ENCODE peak calls at places on chromosome 7, in six cellular contexts. One of them, this sample, is unnamed.
A peak's percentile ranks its signal among the peaks of the same experiment; 100 is the strongest.

GRCh38 chr7:87876759-87877234 is 504 bp downstream of the DBF4 start:
- DNase-seq in NCI-H774: peak; percentile 24
- DNase-seq in keratinocyte: no peak
- DNase-seq in HuH-7: peak; percentile 23
- DNase-seq in glutamatergic neuron: peak; percentile 77
- DNase-seq in AG20443: peak; percentile 79
- DNase-seq in this sample: peak; percentile 10

GRCh38 chr7:40077849-40078248 is 56.6 kb downstream of the MPLKIP start:
- DNase-seq in NCI-H774: no peak
- DNase-seq in keratinocyte: no peak
- DNase-seq in HuH-7: peak; percentile 19
- DNase-seq in glutamatergic neuron: no peak
- DNase-seq in AG20443: no peak
- DNase-seq in this sample: no peak

GRCh38 chr7:24025094-24025493 is 258.9 kb upstream of the NPY start:
- DNase-seq in NCI-H774: no peak
- DNase-seq in keratinocyte: no peak
- DNase-seq in HuH-7: no peak
- DNase-seq in glutamatergic neuron: no peak
- DNase-seq in AG20443: no peak
- DNase-seq in this sample: no peak

GRCh38 chr7:75650671-75651070 is 88.1 kb downstream of the HIP1 start:
- DNase-seq in NCI-H774: peak; percentile 23
- DNase-seq in keratinocyte: no peak
- DNase-seq in HuH-7: no peak
- DNase-seq in glutamatergic neuron: no peak
- DNase-seq in AG20443: no peak
- DNase-seq in this sample: no peak

GRCh38 chr7:6375346-6376101 is 72.2 kb downstream of the DAGLB start:
- DNase-seq in NCI-H774: no peak
- DNase-seq in keratinocyte: no peak
- DNase-seq in HuH-7: no peak
- DNase-seq in glutamatergic neuron: no peak
- DNase-seq in AG20443: no peak
- DNase-seq in this sample: no peak

GRCh38 chr7:43302773-43303172 is 190.3 kb downstream of the HECW1 start:
- DNase-seq in NCI-H774: no peak
- DNase-seq in keratinocyte: no peak
- DNase-seq in HuH-7: no peak
- DNase-seq in glutamatergic neuron: no peak
- DNase-seq in AG20443: no peak
- DNase-seq in this sample: no peak

GRCh38 chr7:100122568-100122967 is 3.1 kb downstream of the CNPY4 start:
- DNase-seq in NCI-H774: no peak
- DNase-seq in keratinocyte: no peak
- DNase-seq in HuH-7: no peak
- DNase-seq in glutamatergic neuron: no peak
- DNase-seq in AG20443: no peak
- DNase-seq in this sample: no peak

GRCh38 chr7:7562736-7563135 is 3.9 kb upstream of the MIOS start:
- DNase-seq in NCI-H774: no peak
- DNase-seq in keratinocyte: no peak
- DNase-seq in HuH-7: no peak
- DNase-seq in glutamatergic neuron: no peak
- DNase-seq in AG20443: peak; percentile 31
- DNase-seq in this sample: no peak

GRCh38 chr7:151742713-151743480 is 134.0 kb downstream of the PRKAG2 start:
- DNase-seq in NCI-H774: no peak
- DNase-seq in keratinocyte: no peak
- DNase-seq in HuH-7: no peak
- DNase-seq in glutamatergic neuron: no peak
- DNase-seq in AG20443: no peak
- DNase-seq in this sample: no peak

GRCh38 chr7:35513828-35514227 is 181.1 kb downstream of the HERPUD2 start:
- DNase-seq in NCI-H774: no peak
- DNase-seq in keratinocyte: no peak
- DNase-seq in HuH-7: no peak
- DNase-seq in glutamatergic neuron: no peak
- DNase-seq in AG20443: no peak
- DNase-seq in this sample: no peak

GRCh38 chr7:41916450-41916927 is 213.6 kb upstream of the INHBA start:
- DNase-seq in NCI-H774: no peak
- DNase-seq in keratinocyte: peak; percentile 77
- DNase-seq in HuH-7: no peak
- DNase-seq in glutamatergic neuron: no peak
- DNase-seq in AG20443: peak; percentile 83
- DNase-seq in this sample: peak; percentile 89

GRCh38 chr7:28483112-28483511 is 70.8 kb downstream of the CREB5 start:
- DNase-seq in NCI-H774: no peak
- DNase-seq in keratinocyte: no peak
- DNase-seq in HuH-7: no peak
- DNase-seq in glutamatergic neuron: no peak
- DNase-seq in AG20443: peak; percentile 50
- DNase-seq in this sample: no peak

GRCh38 chr7:138663741-138664710 is 37.1 kb downstream of the SVOPL start:
- DNase-seq in NCI-H774: no peak
- DNase-seq in keratinocyte: no peak
- DNase-seq in HuH-7: no peak
- DNase-seq in glutamatergic neuron: peak; percentile 32
- DNase-seq in AG20443: peak; percentile 37
- DNase-seq in this sample: no peak

GRCh38 chr7:40873248-40873647 is 738.4 kb downstream of the SUGCT start:
- DNase-seq in NCI-H774: no peak
- DNase-seq in keratinocyte: no peak
- DNase-seq in HuH-7: no peak
- DNase-seq in glutamatergic neuron: no peak
- DNase-seq in AG20443: no peak
- DNase-seq in this sample: no peak

GRCh38 chr7:33334349-33334748 is 205.0 kb downstream of the BBS9 start:
- DNase-seq in NCI-H774: no peak
- DNase-seq in keratinocyte: no peak
- DNase-seq in HuH-7: peak; percentile 10
- DNase-seq in glutamatergic neuron: no peak
- DNase-seq in AG20443: no peak
- DNase-seq in this sample: no peak

GRCh38 chr7:55571534-55572377 is 546 bp downstream of the VOPP1 start:
- DNase-seq in NCI-H774: peak; percentile 51
- DNase-seq in keratinocyte: no peak
- DNase-seq in HuH-7: peak; percentile 71
- DNase-seq in glutamatergic neuron: peak; percentile 70
- DNase-seq in AG20443: peak; percentile 62
- DNase-seq in this sample: no peak

GRCh38 chr7:82335927-82336326 is 107.7 kb downstream of the CACNA2D1 start:
- DNase-seq in NCI-H774: peak; percentile 72
- DNase-seq in keratinocyte: no peak
- DNase-seq in HuH-7: no peak
- DNase-seq in glutamatergic neuron: peak; percentile 28
- DNase-seq in AG20443: peak; percentile 12
- DNase-seq in this sample: no peak

GRCh38 chr7:12770227-12770975 is 83.0 kb downstream of the ARL4A start:
- DNase-seq in NCI-H774: no peak
- DNase-seq in keratinocyte: no peak
- DNase-seq in HuH-7: no peak
- DNase-seq in glutamatergic neuron: no peak
- DNase-seq in AG20443: no peak
- DNase-seq in this sample: no peak

GRCh38 chr7:3461923-3462322 is 160.9 kb downstream of the SDK1 start:
- DNase-seq in NCI-H774: no peak
- DNase-seq in keratinocyte: no peak
- DNase-seq in HuH-7: no peak
- DNase-seq in glutamatergic neuron: no peak
- DNase-seq in AG20443: no peak
- DNase-seq in this sample: no peak

GRCh38 chr7:157432541-157432956 is 95.7 kb downstream of the DNAJB6 start:
- DNase-seq in NCI-H774: peak; percentile 38
- DNase-seq in keratinocyte: peak; percentile 52
- DNase-seq in HuH-7: no peak
- DNase-seq in glutamatergic neuron: peak; percentile 64
- DNase-seq in AG20443: peak; percentile 85
- DNase-seq in this sample: peak; percentile 52

GRCh38 chr7:33666526-33666925 is 238.8 kb upstream of the BMPER start:
- DNase-seq in NCI-H774: no peak
- DNase-seq in keratinocyte: no peak
- DNase-seq in HuH-7: no peak
- DNase-seq in glutamatergic neuron: no peak
- DNase-seq in AG20443: no peak
- DNase-seq in this sample: no peak

GRCh38 chr7:20834656-20835055 is 48.0 kb upstream of the SP8 start:
- DNase-seq in NCI-H774: no peak
- DNase-seq in keratinocyte: no peak
- DNase-seq in HuH-7: peak; percentile 26
- DNase-seq in glutamatergic neuron: no peak
- DNase-seq in AG20443: no peak
- DNase-seq in this sample: no peak

GRCh38 chr7:99789441-99790070 is 5.6 kb upstream of the CYP3A4 start:
- DNase-seq in NCI-H774: no peak
- DNase-seq in keratinocyte: no peak
- DNase-seq in HuH-7: no peak
- DNase-seq in glutamatergic neuron: no peak
- DNase-seq in AG20443: peak; percentile 22
- DNase-seq in this sample: no peak

GRCh38 chr7:50632561-50633413 is 67.6 kb upstream of the DDC start:
- DNase-seq in NCI-H774: no peak
- DNase-seq in keratinocyte: no peak
- DNase-seq in HuH-7: peak; percentile 68
- DNase-seq in glutamatergic neuron: peak; percentile 55
- DNase-seq in AG20443: peak; percentile 60
- DNase-seq in this sample: no peak

GRCh38 chr7:114087674-114088539 is 169.1 kb upstream of the PPP1R3A start:
- DNase-seq in NCI-H774: peak; percentile 48
- DNase-seq in keratinocyte: no peak
- DNase-seq in HuH-7: peak; percentile 26
- DNase-seq in glutamatergic neuron: no peak
- DNase-seq in AG20443: no peak
- DNase-seq in this sample: no peak

GRCh38 chr7:52285689-52286088 is 749.7 kb upstream of the POM121L12 start:
- DNase-seq in NCI-H774: no peak
- DNase-seq in keratinocyte: no peak
- DNase-seq in HuH-7: no peak
- DNase-seq in glutamatergic neuron: no peak
- DNase-seq in AG20443: no peak
- DNase-seq in this sample: no peak

GRCh38 chr7:29258951-29259350 is 64.4 kb downstream of the CHN2 start:
- DNase-seq in NCI-H774: no peak
- DNase-seq in keratinocyte: no peak
- DNase-seq in HuH-7: no peak
- DNase-seq in glutamatergic neuron: no peak
- DNase-seq in AG20443: no peak
- DNase-seq in this sample: no peak

GRCh38 chr7:121456785-121457359 is 60.8 kb upstream of the FAM3C start:
- DNase-seq in NCI-H774: no peak
- DNase-seq in keratinocyte: no peak
- DNase-seq in HuH-7: no peak
- DNase-seq in glutamatergic neuron: no peak
- DNase-seq in AG20443: no peak
- DNase-seq in this sample: no peak

GRCh38 chr7:24038993-24039392 is 245.0 kb upstream of the NPY start:
- DNase-seq in NCI-H774: no peak
- DNase-seq in keratinocyte: no peak
- DNase-seq in HuH-7: no peak
- DNase-seq in glutamatergic neuron: no peak
- DNase-seq in AG20443: no peak
- DNase-seq in this sample: no peak

GRCh38 chr7:111835066-111835465 is 272.8 kb upstream of the IMMP2L start:
- DNase-seq in NCI-H774: no peak
- DNase-seq in keratinocyte: no peak
- DNase-seq in HuH-7: no peak
- DNase-seq in glutamatergic neuron: no peak
- DNase-seq in AG20443: peak; percentile 69
- DNase-seq in this sample: no peak

GRCh38 chr7:128406147-128406985 is 3.4 kb downstream of the IMPDH1 start:
- DNase-seq in NCI-H774: no peak
- DNase-seq in keratinocyte: no peak
- DNase-seq in HuH-7: no peak
- DNase-seq in glutamatergic neuron: no peak
- DNase-seq in AG20443: no peak
- DNase-seq in this sample: no peak

GRCh38 chr7:36658603-36659516 is 65.4 kb downstream of the AOAH start:
- DNase-seq in NCI-H774: peak; percentile 23
- DNase-seq in keratinocyte: peak; percentile 65
- DNase-seq in HuH-7: peak; percentile 42
- DNase-seq in glutamatergic neuron: no peak
- DNase-seq in AG20443: peak; percentile 50
- DNase-seq in this sample: peak; percentile 88

GRCh38 chr7:14021069-14021468 is 31.6 kb upstream of the ETV1 start:
- DNase-seq in NCI-H774: no peak
- DNase-seq in keratinocyte: peak; percentile 5
- DNase-seq in HuH-7: no peak
- DNase-seq in glutamatergic neuron: no peak
- DNase-seq in AG20443: no peak
- DNase-seq in this sample: peak; percentile 49